ENCODE peak calls at places on chromosomes 3 and 15, in six cellular contexts. One of them, this sample, is unnamed.

GRCh38 chr3:185726254-185726967 is 98.4 kb downstream of the IGF2BP2 start:
- DNase-seq in nucleus accumbens: no peak
- DNase-seq in cardiac muscle cell: no peak
- DNase-seq in mesenteric fat pad: no peak
- DNase-seq in IMR-90: no peak
- DNase-seq in CD4-positive, alpha-beta memory T cell: no peak
- DNase-seq in this sample: no peak

GRCh38 chr15:31151301-31152233 is 50.0 kb upstream of the TRPM1 start:
- DNase-seq in nucleus accumbens: no peak
- DNase-seq in cardiac muscle cell: no peak
- DNase-seq in mesenteric fat pad: no peak
- DNase-seq in IMR-90: no peak
- DNase-seq in CD4-positive, alpha-beta memory T cell: no peak
- DNase-seq in this sample: peak

GRCh38 chr15:82186748-82187415 is 75.7 kb downstream of the EFL1 start:
- DNase-seq in nucleus accumbens: no peak
- DNase-seq in cardiac muscle cell: no peak
- DNase-seq in mesenteric fat pad: no peak
- DNase-seq in IMR-90: no peak
- DNase-seq in CD4-positive, alpha-beta memory T cell: no peak
- DNase-seq in this sample: no peak

GRCh38 chr3:50390523-50391177 is 31.3 kb upstream of the TMEM115 start:
- DNase-seq in nucleus accumbens: peak
- DNase-seq in cardiac muscle cell: no peak
- DNase-seq in mesenteric fat pad: peak
- DNase-seq in IMR-90: no peak
- DNase-seq in CD4-positive, alpha-beta memory T cell: no peak
- DNase-seq in this sample: no peak

GRCh38 chr15:60419752-60420151 is 22.0 kb upstream of the ANXA2 start:
- DNase-seq in nucleus accumbens: no peak
- DNase-seq in cardiac muscle cell: peak
- DNase-seq in mesenteric fat pad: no peak
- DNase-seq in IMR-90: peak
- DNase-seq in CD4-positive, alpha-beta memory T cell: no peak
- DNase-seq in this sample: no peak

GRCh38 chr3:69659180-69659915 is 79.9 kb upstream of the MITF start:
- DNase-seq in nucleus accumbens: no peak
- DNase-seq in cardiac muscle cell: peak
- DNase-seq in mesenteric fat pad: no peak
- DNase-seq in IMR-90: no peak
- DNase-seq in CD4-positive, alpha-beta memory T cell: no peak
- DNase-seq in this sample: no peak

GRCh38 chr3:118587847-118588246 is 446.8 kb downstream of the IGSF11 start:
- DNase-seq in nucleus accumbens: no peak
- DNase-seq in cardiac muscle cell: no peak
- DNase-seq in mesenteric fat pad: no peak
- DNase-seq in IMR-90: no peak
- DNase-seq in CD4-positive, alpha-beta memory T cell: no peak
- DNase-seq in this sample: no peak

GRCh38 chr15:69987492-69988482 is 109.9 kb downstream of the TLE3 start:
- DNase-seq in nucleus accumbens: no peak
- DNase-seq in cardiac muscle cell: no peak
- DNase-seq in mesenteric fat pad: no peak
- DNase-seq in IMR-90: no peak
- DNase-seq in CD4-positive, alpha-beta memory T cell: no peak
- DNase-seq in this sample: no peak

GRCh38 chr3:45793482-45794176 is 2.7 kb downstream of the SLC6A20 start:
- DNase-seq in nucleus accumbens: no peak
- DNase-seq in cardiac muscle cell: no peak
- DNase-seq in mesenteric fat pad: no peak
- DNase-seq in IMR-90: no peak
- DNase-seq in CD4-positive, alpha-beta memory T cell: no peak
- DNase-seq in this sample: no peak

GRCh38 chr3:77081240-77081661 is 41.4 kb downstream of the ROBO2 start:
- DNase-seq in nucleus accumbens: no peak
- DNase-seq in cardiac muscle cell: peak
- DNase-seq in mesenteric fat pad: no peak
- DNase-seq in IMR-90: peak
- DNase-seq in CD4-positive, alpha-beta memory T cell: no peak
- DNase-seq in this sample: no peak

GRCh38 chr3:192861972-192862371 is 55.7 kb downstream of the MB21D2 start:
- DNase-seq in nucleus accumbens: no peak
- DNase-seq in cardiac muscle cell: no peak
- DNase-seq in mesenteric fat pad: no peak
- DNase-seq in IMR-90: no peak
- DNase-seq in CD4-positive, alpha-beta memory T cell: no peak
- DNase-seq in this sample: no peak

GRCh38 chr3:59438492-59438891 is 388.7 kb upstream of the CFAP20DC start:
- DNase-seq in nucleus accumbens: no peak
- DNase-seq in cardiac muscle cell: no peak
- DNase-seq in mesenteric fat pad: no peak
- DNase-seq in IMR-90: no peak
- DNase-seq in CD4-positive, alpha-beta memory T cell: no peak
- DNase-seq in this sample: no peak